ENCODE peak calls at places on chromosomes 16 and 17, in nine cellular contexts. I, N, W, F, R, V, X, L and K are unnamed samples.

GRCh38 chr17:2034157-2034556 is 4.2 kb downstream of the DPH1 start:
- DNase-seq in I (no peak), F (no peak), X (no peak), L (no peak), W (no peak), V (no peak), N (no peak), R (no peak), K (no peak)

GRCh38 chr17:49555495-49556018 is 20.1 kb upstream of the NXPH3 start:
- DNase-seq in F (no peak), R (no peak), W (peak), V (no peak), I (no peak), L (peak), N (no peak), X (no peak), K (no peak)

GRCh38 chr17:51427259-51428255 is 167.2 kb downstream of the UTP18 start:
- DNase-seq in X (no peak), N (no peak), L (no peak), F (no peak), W (no peak), V (peak), I (no peak), R (no peak), K (no peak)

GRCh38 chr16:85402910-85403692 is 210.0 kb upstream of the GSE1 start:
- DNase-seq in L (peak), V (no peak), W (no peak), I (peak), N (peak), R (peak), X (no peak), F (no peak), K (peak)

GRCh38 chr17:55149485-55149884 is 115.3 kb upstream of the HLF start:
- DNase-seq in V (no peak), N (no peak), W (no peak), L (no peak), F (no peak), X (no peak), R (no peak), I (no peak), K (no peak)

GRCh38 chr16:68346892-68347480 is 36.2 kb downstream of the PRMT7 start:
- DNase-seq in L (peak), X (no peak), F (no peak), R (no peak), N (no peak), I (no peak), W (no peak), V (no peak), K (no peak)

GRCh38 chr16:11757671-11758545 is 15.3 kb upstream of the TXNDC11 start:
- DNase-seq in X (no peak), R (no peak), V (no peak), W (no peak), I (no peak), L (no peak), F (peak), N (peak), K (no peak)

GRCh38 chr17:75697651-75698291 is 23.5 kb upstream of the ITGB4 start:
- DNase-seq in N (no peak), V (no peak), F (no peak), X (no peak), R (peak), I (no peak), W (no peak), L (peak), K (no peak)

GRCh38 chr16:79334127-79334526 is 266.4 kb downstream of the MAF start:
- DNase-seq in N (no peak), F (no peak), L (no peak), V (no peak), R (no peak), X (no peak), W (peak), I (peak), K (no peak)

GRCh38 chr17:81941484-81942166 is 4.5 kb upstream of the PYCR1 start:
- DNase-seq in F (no peak), W (peak), L (peak), N (no peak), V (no peak), I (no peak), R (peak), X (no peak), K (peak)